ENCODE peak calls at places on chromosome 1, in six cellular contexts. One of them, this sample, is unnamed.

GRCh38 chr1:44300882-44301281 is 54.2 kb downstream of the ERI3 start:
- DNase-seq in astrocyte: no peak
- DNase-seq in body of pancreas: no peak
- DNase-seq in heart left ventricle: no peak
- DNase-seq in CD4-positive, alpha-beta T cell: no peak
- DNase-seq in prostate gland: no peak
- DNase-seq in this sample: no peak

GRCh38 chr1:32045770-32046169 is 27.0 kb upstream of the TMEM39B start:
- DNase-seq in astrocyte: no peak
- DNase-seq in body of pancreas: no peak
- DNase-seq in heart left ventricle: no peak
- DNase-seq in CD4-positive, alpha-beta T cell: no peak
- DNase-seq in prostate gland: no peak
- DNase-seq in this sample: no peak

GRCh38 chr1:117060441-117061317 is 553 bp downstream of the TTF2 start:
- DNase-seq in astrocyte: peak; percentile 55
- DNase-seq in body of pancreas: peak; percentile 48
- DNase-seq in heart left ventricle: no peak
- DNase-seq in CD4-positive, alpha-beta T cell: no peak
- DNase-seq in prostate gland: peak; percentile 13
- DNase-seq in this sample: peak; percentile 74

GRCh38 chr1:79325705-79326104 is 319.2 kb upstream of the ADGRL4 start:
- DNase-seq in astrocyte: no peak
- DNase-seq in body of pancreas: no peak
- DNase-seq in heart left ventricle: no peak
- DNase-seq in CD4-positive, alpha-beta T cell: no peak
- DNase-seq in prostate gland: no peak
- DNase-seq in this sample: no peak

GRCh38 chr1:110463695-110464094 is 12.7 kb downstream of the PROK1 start:
- DNase-seq in astrocyte: peak; percentile 23
- DNase-seq in body of pancreas: no peak
- DNase-seq in heart left ventricle: no peak
- DNase-seq in CD4-positive, alpha-beta T cell: no peak
- DNase-seq in prostate gland: no peak
- DNase-seq in this sample: peak; percentile 41

GRCh38 chr1:243550276-243550675 is 294.4 kb downstream of the SDCCAG8 start:
- DNase-seq in astrocyte: peak; percentile 83
- DNase-seq in body of pancreas: no peak
- DNase-seq in heart left ventricle: no peak
- DNase-seq in CD4-positive, alpha-beta T cell: no peak
- DNase-seq in prostate gland: no peak
- DNase-seq in this sample: no peak

GRCh38 chr1:65432918-65433317 is 12.4 kb downstream of the LEPR start:
- DNase-seq in astrocyte: no peak
- DNase-seq in body of pancreas: no peak
- DNase-seq in heart left ventricle: no peak
- DNase-seq in CD4-positive, alpha-beta T cell: no peak
- DNase-seq in prostate gland: no peak
- DNase-seq in this sample: no peak

GRCh38 chr1:1730870-1731269 is 6.7 kb upstream of the CDK11A start:
- DNase-seq in astrocyte: no peak
- DNase-seq in body of pancreas: no peak
- DNase-seq in heart left ventricle: no peak
- DNase-seq in CD4-positive, alpha-beta T cell: no peak
- DNase-seq in prostate gland: no peak
- DNase-seq in this sample: no peak

GRCh38 chr1:29259802-29260441 is 23.6 kb downstream of the PTPRU start:
- DNase-seq in astrocyte: no peak
- DNase-seq in body of pancreas: peak; percentile 53
- DNase-seq in heart left ventricle: peak; percentile 45
- DNase-seq in CD4-positive, alpha-beta T cell: peak; percentile 16
- DNase-seq in prostate gland: no peak
- DNase-seq in this sample: peak; percentile 73

GRCh38 chr1:101236546-101237228 is at the start of gene S1PR1:
- DNase-seq in astrocyte: peak; percentile 38
- DNase-seq in body of pancreas: peak; percentile 38
- DNase-seq in heart left ventricle: peak; percentile 89
- DNase-seq in CD4-positive, alpha-beta T cell: peak; percentile 63
- DNase-seq in prostate gland: peak; percentile 30
- DNase-seq in this sample: peak; percentile 25

GRCh38 chr1:66564250-66564649 is 30.3 kb downstream of the SGIP1 start:
- DNase-seq in astrocyte: peak; percentile 97
- DNase-seq in body of pancreas: no peak
- DNase-seq in heart left ventricle: no peak
- DNase-seq in CD4-positive, alpha-beta T cell: no peak
- DNase-seq in prostate gland: no peak
- DNase-seq in this sample: peak; percentile 83

GRCh38 chr1:21284206-21285137 is 5.8 kb downstream of the ECE1 start:
- DNase-seq in astrocyte: no peak
- DNase-seq in body of pancreas: peak; percentile 55
- DNase-seq in heart left ventricle: no peak
- DNase-seq in CD4-positive, alpha-beta T cell: no peak
- DNase-seq in prostate gland: peak; percentile 80
- DNase-seq in this sample: no peak

GRCh38 chr1:8018492-8019228 is 7.4 kb downstream of the ERRFI1 start:
- DNase-seq in astrocyte: peak; percentile 62
- DNase-seq in body of pancreas: no peak
- DNase-seq in heart left ventricle: no peak
- DNase-seq in CD4-positive, alpha-beta T cell: no peak
- DNase-seq in prostate gland: no peak
- DNase-seq in this sample: no peak

GRCh38 chr1:23531695-23532094 is 662 bp upstream of the E2F2 start:
- DNase-seq in astrocyte: no peak
- DNase-seq in body of pancreas: no peak
- DNase-seq in heart left ventricle: no peak
- DNase-seq in CD4-positive, alpha-beta T cell: no peak
- DNase-seq in prostate gland: no peak
- DNase-seq in this sample: no peak

GRCh38 chr1:23528245-23528978 is 2.6 kb downstream of the E2F2 start:
- DNase-seq in astrocyte: peak; percentile 55
- DNase-seq in body of pancreas: peak; percentile 84
- DNase-seq in heart left ventricle: peak; percentile 71
- DNase-seq in CD4-positive, alpha-beta T cell: peak; percentile 61
- DNase-seq in prostate gland: peak; percentile 71
- DNase-seq in this sample: peak; percentile 92

GRCh38 chr1:23529146-23530088 is 1.6 kb downstream of the E2F2 start:
- DNase-seq in astrocyte: no peak
- DNase-seq in body of pancreas: no peak
- DNase-seq in heart left ventricle: no peak
- DNase-seq in CD4-positive, alpha-beta T cell: no peak
- DNase-seq in prostate gland: no peak
- DNase-seq in this sample: no peak

GRCh38 chr1:23530750-23531651 is at the start of gene E2F2:
- DNase-seq in astrocyte: peak; percentile 56
- DNase-seq in body of pancreas: peak; percentile 92
- DNase-seq in heart left ventricle: peak; percentile 81
- DNase-seq in CD4-positive, alpha-beta T cell: peak; percentile 75
- DNase-seq in prostate gland: peak; percentile 84
- DNase-seq in this sample: peak; percentile 95

DNA sequence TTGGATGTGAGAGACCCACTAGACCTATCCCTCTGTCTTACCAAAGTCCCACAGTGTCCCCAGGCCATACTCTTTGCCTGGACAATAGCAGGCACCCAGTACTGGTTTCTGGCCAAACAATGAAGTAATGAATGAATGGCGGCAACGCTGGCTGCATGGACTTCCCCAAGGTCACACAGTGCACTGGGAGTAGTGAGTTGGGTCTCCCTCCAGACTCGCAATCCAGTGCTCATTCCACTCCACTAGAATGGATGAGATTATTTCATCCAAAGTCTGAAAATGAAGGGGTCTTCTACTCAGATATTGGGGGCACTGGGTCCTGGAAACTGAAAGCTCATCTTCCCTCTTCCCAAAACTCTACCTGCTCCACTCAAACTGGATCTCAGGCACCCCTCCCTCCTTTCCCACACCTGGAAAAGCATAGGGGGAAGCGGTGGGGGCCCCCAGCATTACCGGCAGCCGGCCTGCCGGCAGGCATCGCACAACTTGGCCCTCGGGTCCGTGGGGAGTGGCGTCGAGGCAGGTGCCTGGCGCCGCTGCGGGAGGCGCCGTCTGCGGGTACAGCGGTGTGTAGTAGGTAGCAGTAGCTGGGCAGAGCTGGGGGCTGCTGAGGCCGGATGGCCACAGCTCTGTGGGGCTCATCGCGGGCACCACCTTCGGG is 814 bp downstream of the E2F2 start:
- DNase-seq in astrocyte: no peak
- DNase-seq in body of pancreas: no peak
- DNase-seq in heart left ventricle: no peak
- DNase-seq in CD4-positive, alpha-beta T cell: no peak
- DNase-seq in prostate gland: no peak
- DNase-seq in this sample: no peak
- H3K27ac ChIP-seq in astrocyte: no peak overlapping the region
- H3K27ac ChIP-seq in body of pancreas: no peak overlapping the region
- H3K27ac ChIP-seq in heart left ventricle: no peak overlapping the region
- H3K27ac ChIP-seq in CD4-positive, alpha-beta T cell: no peak overlapping the region
- H3K27ac ChIP-seq in prostate gland: no peak overlapping the region
- H3K27ac ChIP-seq in this sample: peak overlapping the region; percentile 89

DNA sequence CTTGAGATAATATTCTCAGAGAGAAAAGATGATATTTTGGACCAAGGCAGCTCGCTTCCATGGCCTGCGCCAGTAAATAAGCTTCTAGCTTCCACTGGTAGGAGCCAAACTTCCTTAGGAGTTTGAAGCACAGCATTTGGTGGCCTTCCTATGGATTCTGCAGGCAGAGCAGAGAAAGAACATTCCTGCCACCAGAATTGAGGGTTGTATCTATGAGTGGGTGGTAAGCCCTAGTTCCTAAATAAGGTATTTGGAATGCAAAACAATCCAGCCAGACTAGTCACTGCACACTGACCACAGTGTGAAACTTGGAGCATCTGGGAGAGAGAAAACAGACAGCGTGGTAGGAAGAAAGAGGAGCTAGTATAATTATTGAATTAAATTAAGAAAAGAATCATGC is 54.1 kb upstream of the BCAR3 start:
- DNase-seq in astrocyte: peak; percentile 93
- DNase-seq in body of pancreas: no peak
- DNase-seq in heart left ventricle: no peak
- DNase-seq in CD4-positive, alpha-beta T cell: no peak
- DNase-seq in prostate gland: no peak
- DNase-seq in this sample: peak; percentile 46
- TF ChIP-seq CTCF in astrocyte: peak; percentile 59
- TF ChIP-seq CTCF in body of pancreas: no peak
- TF ChIP-seq CTCF in heart left ventricle: no peak
- TF ChIP-seq CTCF in CD4-positive, alpha-beta T cell: no peak
- TF ChIP-seq CTCF in prostate gland: no peak
- TF ChIP-seq CTCF in this sample: no peak

GRCh38 chr1:93081716-93082115 is 2.6 kb downstream of the MTF2 start:
- DNase-seq in astrocyte: peak; percentile 87
- DNase-seq in body of pancreas: no peak
- DNase-seq in heart left ventricle: no peak
- DNase-seq in CD4-positive, alpha-beta T cell: no peak
- DNase-seq in prostate gland: no peak
- DNase-seq in this sample: peak; percentile 19

GRCh38 chr1:93079685-93080141 is 630 bp downstream of the MTF2 start:
- DNase-seq in astrocyte: no peak
- DNase-seq in body of pancreas: no peak
- DNase-seq in heart left ventricle: peak; percentile 16
- DNase-seq in CD4-positive, alpha-beta T cell: no peak
- DNase-seq in prostate gland: peak; percentile 10
- DNase-seq in this sample: no peak

GRCh38 chr1:93080424-93080823 is 1.3 kb downstream of the MTF2 start:
- DNase-seq in astrocyte: peak; percentile 72
- DNase-seq in body of pancreas: no peak
- DNase-seq in heart left ventricle: no peak
- DNase-seq in CD4-positive, alpha-beta T cell: no peak
- DNase-seq in prostate gland: no peak
- DNase-seq in this sample: peak; percentile 64

GRCh38 chr1:93083979-93084378 is 4.9 kb downstream of the MTF2 start:
- DNase-seq in astrocyte: no peak
- DNase-seq in body of pancreas: no peak
- DNase-seq in heart left ventricle: no peak
- DNase-seq in CD4-positive, alpha-beta T cell: no peak
- DNase-seq in prostate gland: no peak
- DNase-seq in this sample: no peak

DNA sequence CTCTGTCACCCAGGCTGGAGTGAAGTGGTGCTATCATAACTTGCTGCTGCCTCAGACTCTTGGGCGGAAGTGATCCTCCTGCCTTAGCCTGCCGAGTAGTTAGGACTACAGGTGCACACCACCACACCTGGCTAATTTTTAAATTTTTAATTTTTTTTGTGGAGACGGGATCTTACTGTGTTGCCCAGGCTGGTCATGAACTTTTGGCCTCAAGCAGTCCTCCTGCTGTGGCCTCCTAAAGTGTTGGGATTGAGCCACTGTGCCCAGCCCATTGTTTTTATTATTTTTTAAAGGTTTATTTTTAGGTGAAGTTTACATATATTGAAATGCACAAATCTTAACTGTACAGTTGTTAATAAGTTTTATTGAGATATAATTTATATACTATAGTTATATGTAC is 3.2 kb downstream of the MTF2 start:
- DNase-seq in astrocyte: no peak
- DNase-seq in body of pancreas: no peak
- DNase-seq in heart left ventricle: no peak
- DNase-seq in CD4-positive, alpha-beta T cell: no peak
- DNase-seq in prostate gland: no peak
- DNase-seq in this sample: no peak
- H3K27ac ChIP-seq in astrocyte: peak overlapping the region; percentile 39
- H3K27ac ChIP-seq in body of pancreas: no peak overlapping the region
- H3K27ac ChIP-seq in heart left ventricle: no peak overlapping the region
- H3K27ac ChIP-seq in CD4-positive, alpha-beta T cell: no peak overlapping the region
- H3K27ac ChIP-seq in prostate gland: no peak overlapping the region
- H3K27ac ChIP-seq in this sample: no peak overlapping the region

DNA sequence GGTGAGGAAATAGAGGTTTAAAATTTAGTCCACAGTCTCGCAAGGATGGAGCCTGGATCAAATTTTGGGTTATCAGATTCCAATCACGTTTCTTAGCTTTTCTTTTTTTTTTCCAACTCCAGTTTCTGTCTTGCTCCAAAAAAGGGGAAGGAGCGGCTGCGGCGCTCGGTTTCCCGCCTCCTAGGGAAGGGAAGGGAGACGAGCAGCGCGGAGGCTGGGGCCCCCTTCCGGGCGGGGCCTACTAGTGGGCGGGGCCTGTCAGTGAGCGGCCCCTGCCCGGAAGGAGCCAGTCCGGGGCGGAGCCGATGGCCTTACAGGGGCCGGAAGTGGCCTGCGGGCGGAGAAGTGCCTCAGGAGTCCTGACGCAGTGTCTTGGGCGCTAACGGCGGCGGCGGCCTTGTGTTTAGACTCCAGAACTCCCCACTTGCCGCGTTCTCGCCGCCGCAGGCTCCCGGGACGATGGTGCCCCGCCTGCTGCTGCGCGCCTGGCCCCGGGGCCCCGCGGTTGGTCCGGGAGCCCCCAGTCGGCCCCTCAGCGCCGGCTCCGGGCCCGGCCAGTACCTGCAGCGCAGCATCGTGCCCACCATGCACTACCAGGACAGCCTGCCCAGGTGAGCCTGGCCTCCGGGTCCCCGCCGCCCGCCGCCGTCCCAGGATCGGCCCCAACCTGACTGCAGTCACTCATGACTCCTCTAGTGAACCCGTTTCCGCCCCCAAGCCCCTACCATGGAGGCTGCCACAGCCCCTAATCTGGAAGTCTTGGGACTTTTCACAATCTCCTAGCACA is at the start of gene CPT2:
- DNase-seq in astrocyte: peak; percentile 83
- DNase-seq in body of pancreas: peak; percentile 94
- DNase-seq in heart left ventricle: peak; percentile 95
- DNase-seq in CD4-positive, alpha-beta T cell: peak; percentile 75
- DNase-seq in prostate gland: peak; percentile 92
- DNase-seq in this sample: peak; percentile 96
- TF ChIP-seq CTCF in astrocyte: no peak
- TF ChIP-seq CTCF in body of pancreas: peak; percentile 13
- TF ChIP-seq CTCF in heart left ventricle: peak; percentile 23
- TF ChIP-seq CTCF in CD4-positive, alpha-beta T cell: no peak
- TF ChIP-seq CTCF in prostate gland: no peak
- TF ChIP-seq CTCF in this sample: no peak

This sample was measured in RWPE1.